ENCODE peak calls at places on chromosomes 13 and 19, in six cellular contexts. V is ovary; M is AG04450; N is glutamatergic neuron; U is activated CD8-positive, alpha-beta T cell treated with anti-CD3 and anti-CD28 coated beads for 36 hours; Q is nephron progenitor cell. T is an unnamed sample.

GRCh38 chr19:29001922-29002247 is 211.1 kb downstream of the UQCRFS1 start:
- DNase-seq in U (no peak), V (no peak), N (no peak), Q (no peak), M (no peak), T (no peak)

GRCh38 chr13:94968040-94968756 is 255.9 kb upstream of the SOX21 start:
- DNase-seq in Q (peak; percentile 71), N (peak; percentile 68), V (peak; percentile 27), M (no peak), U (peak; percentile 12), T (peak; percentile 46)

GRCh38 chr13:44436589-44437337 is 63.1 kb downstream of the SERP2 start:
- DNase-seq in Q (peak; percentile 95), U (peak; percentile 59), N (peak; percentile 96), M (peak; percentile 85), V (peak; percentile 96), T (peak; percentile 93)

GRCh38 chr19:15251010-15251748 is 18.9 kb upstream of the EPHX3 start:
- DNase-seq in M (peak; percentile 20), U (no peak), Q (no peak), V (no peak), N (no peak), T (no peak)

GRCh38 chr13:50227356-50227755 is 212.1 kb downstream of the KCNRG start:
- DNase-seq in Q (no peak), M (no peak), V (no peak), N (no peak), U (peak; percentile 40), T (no peak)

GRCh38 chr19:5128251-5128931 is 159.5 kb downstream of the KDM4B start:
- DNase-seq in N (no peak), U (no peak), V (peak; percentile 87), Q (peak; percentile 70), M (peak; percentile 16), T (no peak)

GRCh38 chr13:44818428-44818827 is 170.8 kb downstream of the NUFIP1 start:
- DNase-seq in N (no peak), Q (no peak), M (no peak), U (no peak), V (no peak), T (no peak)

GRCh38 chr19:8696993-8697392 is 1.6 kb downstream of the ACTL9 start:
- DNase-seq in N (no peak), U (no peak), V (no peak), Q (no peak), M (no peak), T (no peak)

GRCh38 chr19:43620061-43621001 is 902 bp upstream of the ZNF428 start:
- DNase-seq in N (peak; percentile 95), Q (peak; percentile 89), M (no peak), V (peak; percentile 91), U (peak; percentile 95), T (no peak)

GRCh38 chr19:51598159-51598915 is 27.3 kb downstream of the ZNF175 start:
- DNase-seq in N (no peak), V (no peak), Q (no peak), M (no peak), U (no peak), T (no peak)

GRCh38 chr13:110185696-110186095 is 121.3 kb downstream of the COL4A1 start:
- DNase-seq in Q (no peak), U (no peak), V (no peak), M (no peak), N (no peak), T (no peak)

GRCh38 chr13:109401891-109402290 is 384.5 kb downstream of the IRS2 start:
- DNase-seq in N (no peak), M (no peak), U (no peak), Q (no peak), V (no peak), T (no peak)

GRCh38 chr13:113562866-113563265 is 21.7 kb upstream of the TFDP1 start:
- DNase-seq in U (no peak), V (no peak), N (no peak), M (no peak), Q (no peak), T (no peak)

GRCh38 chr19:49492573-49493411 is 3.4 kb upstream of the RPS11 start:
- DNase-seq in Q (no peak), U (no peak), M (no peak), N (no peak), V (no peak), T (no peak)

GRCh38 chr19:45468159-45468651 is 409 bp downstream of the FOSB start:
- DNase-seq in M (no peak), V (peak; percentile 57), U (peak; percentile 62), N (no peak), Q (peak; percentile 49), T (no peak)

GRCh38 chr19:46513461-46514236 is 18.0 kb upstream of the PNMA8B start:
- DNase-seq in N (peak; percentile 95), M (no peak), V (peak; percentile 89), Q (peak; percentile 97), U (peak; percentile 82), T (peak; percentile 96)

GRCh38 chr13:20664304-20664703 is 39.2 kb upstream of the IL17D start:
- DNase-seq in Q (no peak), N (no peak), M (no peak), V (no peak), U (no peak), T (no peak)

GRCh38 chr19:11693505-11694499 is 44.9 kb downstream of the ZNF823 start:
- DNase-seq in M (no peak), Q (no peak), N (no peak), V (no peak), U (no peak), T (no peak)

GRCh38 chr19:55165952-55166529 is 372 bp downstream of the DNAAF3 start:
- DNase-seq in M (no peak), Q (peak; percentile 83), N (peak; percentile 88), U (peak; percentile 79), V (no peak), T (peak; percentile 84)

GRCh38 chr13:109162248-109163051 is 533.0 kb downstream of the MYO16 start:
- DNase-seq in Q (no peak), V (no peak), N (no peak), M (no peak), U (peak; percentile 71), T (no peak)

GRCh38 chr13:77386046-77386445 is 59.2 kb upstream of the MYCBP2 start:
- DNase-seq in U (no peak), N (no peak), M (no peak), V (no peak), Q (no peak), T (no peak)

GRCh38 chr19:51246153-51246552 is 4.7 kb upstream of the SIGLECL1 start:
- DNase-seq in N (no peak), Q (no peak), U (no peak), V (no peak), M (no peak), T (peak; percentile 35)

GRCh38 chr19:48344892-48345291 is 18.8 kb downstream of the TMEM143 start:
- DNase-seq in Q (no peak), U (no peak), M (no peak), N (no peak), V (no peak), T (no peak)

GRCh38 chr19:48342841-48343540 is 17.6 kb downstream of the EMP3 start:
- DNase-seq in V (no peak), M (no peak), U (no peak), Q (no peak), N (no peak), T (no peak)

GRCh38 chr19:48348039-48348438 is 15.7 kb downstream of the TMEM143 start:
- DNase-seq in Q (no peak), U (no peak), V (peak; percentile 69), N (no peak), M (no peak), T (no peak)

GRCh38 chr19:48348737-48349136 is 15.0 kb downstream of the TMEM143 start:
- DNase-seq in Q (no peak), M (no peak), V (no peak), N (no peak), U (no peak), T (no peak)

DNA sequence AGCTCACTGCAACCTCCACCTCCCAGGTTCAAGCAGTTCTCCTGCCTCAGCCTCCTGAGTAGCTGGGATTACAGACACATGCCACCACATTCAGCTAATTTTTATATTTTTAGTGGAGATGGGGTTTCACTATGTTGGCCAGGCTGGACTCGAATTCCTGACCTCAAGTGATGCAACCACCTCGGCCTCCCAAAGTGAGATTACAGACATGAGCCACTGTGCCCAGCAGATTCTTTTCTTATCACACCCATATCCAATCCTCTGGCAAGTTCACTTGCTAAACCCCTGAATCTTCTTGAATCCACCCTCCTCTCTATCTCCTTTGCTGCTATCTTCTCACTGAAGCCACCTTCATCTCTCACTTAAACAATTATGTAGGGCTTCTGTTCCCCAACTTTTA is 17.6 kb downstream of the TMEM143 start:
- DNase-seq in U (no peak), N (no peak), M (no peak), Q (no peak), V (no peak), T (no peak)
- TF ChIP-seq CTCF in U (no peak), N (no peak), M (no peak), Q (no peak), V (no peak), T (no peak)

DNA sequence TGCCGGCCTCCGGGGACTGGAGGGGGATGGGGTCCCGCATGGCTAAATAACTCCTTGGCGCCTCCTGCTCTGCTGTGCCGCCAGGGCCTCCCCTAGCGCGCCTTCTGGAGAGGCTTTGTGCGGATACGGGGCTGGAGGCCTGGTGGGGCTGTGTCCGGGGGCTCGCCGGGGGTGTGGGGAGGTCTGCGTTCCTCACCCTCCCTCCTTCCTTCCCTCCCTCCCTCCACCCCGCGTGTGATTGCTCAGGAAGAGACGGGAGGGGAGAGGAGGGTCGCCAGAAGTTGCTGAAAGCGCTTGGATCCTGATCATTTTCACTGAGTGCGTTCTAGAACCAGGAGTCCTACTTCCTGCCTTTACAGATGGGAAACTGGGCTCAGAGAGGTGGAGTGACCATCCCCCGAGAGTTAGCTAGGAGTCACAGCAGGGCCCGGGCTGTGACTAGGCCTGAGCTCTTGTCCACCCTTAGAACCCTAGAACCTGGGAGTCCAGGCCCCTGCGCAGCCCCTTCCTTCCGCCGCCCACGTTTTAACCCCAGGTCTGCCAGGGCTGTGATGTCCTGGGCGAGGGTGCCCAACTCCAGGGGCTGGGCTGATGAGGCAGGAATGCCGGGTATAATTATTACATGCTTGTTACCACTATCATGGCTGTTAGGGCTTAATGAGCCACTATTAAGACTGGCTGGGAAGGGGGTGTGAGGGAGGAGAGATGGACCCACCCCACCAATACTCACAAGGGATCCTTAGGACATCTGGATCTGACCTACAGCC is 782 bp upstream of the JUND start:
- DNase-seq in U (peak; percentile 61), M (peak; percentile 69), V (peak; percentile 72), N (no peak), Q (no peak), T (no peak)
- TF ChIP-seq CTCF in U (no peak), M (peak; percentile 36), V (peak; percentile 50), N (no peak), Q (no peak), T (no peak)

DNA sequence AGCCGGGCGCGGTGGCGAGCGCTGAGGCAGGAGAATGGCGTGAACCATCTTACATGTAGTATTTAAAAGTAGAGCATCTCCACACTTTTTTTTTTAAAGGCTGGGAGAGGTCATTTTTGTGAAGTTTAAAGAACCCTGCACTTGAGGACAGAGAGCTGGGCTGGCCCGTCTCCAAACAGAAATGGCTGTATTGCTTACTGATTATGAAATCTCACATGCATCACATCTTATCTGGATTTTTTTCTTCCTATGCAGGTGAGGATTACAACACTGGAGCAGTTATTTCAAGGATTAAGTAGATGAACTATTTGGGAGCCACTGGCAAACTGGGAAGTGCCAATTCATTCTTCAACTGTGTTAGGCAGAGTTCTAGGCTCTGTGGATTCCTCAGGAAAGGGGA is 59.5 kb downstream of the TEX26 start:
- DNase-seq in U (no peak), Q (no peak), M (no peak), V (no peak), N (no peak), T (no peak)
- TF ChIP-seq CTCF in U (no peak), Q (no peak), M (no peak), V (no peak), N (no peak), T (no peak)

GRCh38 chr19:40798223-40798996 is 581 bp upstream of the EGLN2 start:
- DNase-seq in V (peak; percentile 100), U (peak; percentile 100), N (peak; percentile 100), M (peak; percentile 99), Q (peak; percentile 100), T (peak; percentile 100)
- TF ChIP-seq CTCF in V (peak; percentile 75), U (no peak), N (peak; percentile 29), M (peak; percentile 61), Q (no peak), T (no peak)